ENCODE peak calls at places on chromosomes 12 and 14, in eight cellular contexts. One of them, this sample, is unnamed.

GRCh38 chr14:103427485-103428443 is 42.5 kb downstream of the MARK3 start:
- DNase-seq in AG10803: peak; percentile 77
- DNase-seq in mesothelial cell of epicardium: no peak
- DNase-seq in esophagus squamous epithelium: no peak
- DNase-seq in transverse colon: no peak
- DNase-seq in dorsolateral prefrontal cortex: no peak
- DNase-seq in fibroblast of mammary gland: peak; percentile 92
- DNase-seq in GM12865: peak; percentile 62
- DNase-seq in this sample: no peak

GRCh38 chr12:6946033-6946919 is 2.5 kb downstream of the C12orf57 start:
- DNase-seq in dorsolateral prefrontal cortex: no peak
- DNase-seq in GM12865: peak; percentile 93
- DNase-seq in transverse colon: peak; percentile 95
- DNase-seq in AG10803: no peak
- DNase-seq in fibroblast of mammary gland: no peak
- DNase-seq in mesothelial cell of epicardium: peak; percentile 90
- DNase-seq in esophagus squamous epithelium: no peak
- DNase-seq in this sample: no peak

GRCh38 chr14:90850487-90850886 is 34.3 kb upstream of the TTC7B start:
- DNase-seq in mesothelial cell of epicardium: no peak
- DNase-seq in esophagus squamous epithelium: no peak
- DNase-seq in dorsolateral prefrontal cortex: no peak
- DNase-seq in AG10803: peak; percentile 47
- DNase-seq in fibroblast of mammary gland: no peak
- DNase-seq in GM12865: no peak
- DNase-seq in transverse colon: no peak
- DNase-seq in this sample: no peak

GRCh38 chr12:13559318-13559978 is 362.9 kb downstream of the EMP1 start:
- DNase-seq in mesothelial cell of epicardium: no peak
- DNase-seq in dorsolateral prefrontal cortex: no peak
- DNase-seq in GM12865: no peak
- DNase-seq in esophagus squamous epithelium: no peak
- DNase-seq in fibroblast of mammary gland: no peak
- DNase-seq in transverse colon: peak; percentile 68
- DNase-seq in AG10803: no peak
- DNase-seq in this sample: no peak

GRCh38 chr12:64107776-64108175 is 114.3 kb downstream of the KICS2 start:
- DNase-seq in dorsolateral prefrontal cortex: no peak
- DNase-seq in esophagus squamous epithelium: no peak
- DNase-seq in fibroblast of mammary gland: no peak
- DNase-seq in GM12865: peak; percentile 18
- DNase-seq in AG10803: no peak
- DNase-seq in transverse colon: no peak
- DNase-seq in mesothelial cell of epicardium: no peak
- DNase-seq in this sample: no peak

GRCh38 chr12:87756111-87756510 is 273.1 kb downstream of the C12orf50 start:
- DNase-seq in mesothelial cell of epicardium: no peak
- DNase-seq in AG10803: peak; percentile 38
- DNase-seq in fibroblast of mammary gland: peak; percentile 98
- DNase-seq in GM12865: no peak
- DNase-seq in dorsolateral prefrontal cortex: no peak
- DNase-seq in transverse colon: no peak
- DNase-seq in esophagus squamous epithelium: no peak
- DNase-seq in this sample: peak; percentile 98

GRCh38 chr12:104342635-104343249 is 39.2 kb downstream of the EID3 start:
- DNase-seq in fibroblast of mammary gland: no peak
- DNase-seq in esophagus squamous epithelium: no peak
- DNase-seq in GM12865: no peak
- DNase-seq in mesothelial cell of epicardium: no peak
- DNase-seq in AG10803: no peak
- DNase-seq in dorsolateral prefrontal cortex: no peak
- DNase-seq in transverse colon: no peak
- DNase-seq in this sample: no peak

GRCh38 chr12:78928200-78929074 is 63.9 kb downstream of the SYT1 start:
- DNase-seq in fibroblast of mammary gland: peak; percentile 77
- DNase-seq in GM12865: no peak
- DNase-seq in esophagus squamous epithelium: no peak
- DNase-seq in transverse colon: no peak
- DNase-seq in mesothelial cell of epicardium: no peak
- DNase-seq in dorsolateral prefrontal cortex: no peak
- DNase-seq in AG10803: peak; percentile 46
- DNase-seq in this sample: no peak

GRCh38 chr12:4271433-4272013 is 2.0 kb upstream of the CCND2 start:
- DNase-seq in dorsolateral prefrontal cortex: no peak
- DNase-seq in transverse colon: no peak
- DNase-seq in fibroblast of mammary gland: peak; percentile 29
- DNase-seq in esophagus squamous epithelium: no peak
- DNase-seq in GM12865: peak; percentile 89
- DNase-seq in mesothelial cell of epicardium: no peak
- DNase-seq in AG10803: no peak
- DNase-seq in this sample: no peak

GRCh38 chr12:70756118-70756517 is 118.9 kb upstream of the PTPRB start:
- DNase-seq in mesothelial cell of epicardium: no peak
- DNase-seq in esophagus squamous epithelium: no peak
- DNase-seq in dorsolateral prefrontal cortex: no peak
- DNase-seq in transverse colon: no peak
- DNase-seq in AG10803: peak; percentile 14
- DNase-seq in fibroblast of mammary gland: peak; percentile 74
- DNase-seq in GM12865: no peak
- DNase-seq in this sample: peak; percentile 29

GRCh38 chr12:121789233-121789781 is 4.2 kb downstream of the RHOF start:
- DNase-seq in dorsolateral prefrontal cortex: no peak
- DNase-seq in GM12865: peak; percentile 79
- DNase-seq in esophagus squamous epithelium: no peak
- DNase-seq in fibroblast of mammary gland: no peak
- DNase-seq in mesothelial cell of epicardium: no peak
- DNase-seq in transverse colon: peak; percentile 59
- DNase-seq in AG10803: no peak
- DNase-seq in this sample: no peak

GRCh38 chr14:24885410-24885913 is 164.5 kb downstream of the STXBP6 start:
- DNase-seq in fibroblast of mammary gland: no peak
- DNase-seq in GM12865: no peak
- DNase-seq in transverse colon: no peak
- DNase-seq in AG10803: no peak
- DNase-seq in esophagus squamous epithelium: no peak
- DNase-seq in mesothelial cell of epicardium: no peak
- DNase-seq in dorsolateral prefrontal cortex: no peak
- DNase-seq in this sample: no peak

GRCh38 chr12:120496353-120497340 is 734 bp downstream of the DYNLL1 start:
- DNase-seq in mesothelial cell of epicardium: peak; percentile 61
- DNase-seq in esophagus squamous epithelium: no peak
- DNase-seq in GM12865: peak; percentile 58
- DNase-seq in fibroblast of mammary gland: peak; percentile 65
- DNase-seq in dorsolateral prefrontal cortex: peak; percentile 84
- DNase-seq in transverse colon: peak; percentile 65
- DNase-seq in AG10803: peak; percentile 38
- DNase-seq in this sample: no peak

GRCh38 chr12:25583545-25583944 is 30.5 kb upstream of the LMNTD1 start:
- DNase-seq in dorsolateral prefrontal cortex: no peak
- DNase-seq in esophagus squamous epithelium: no peak
- DNase-seq in transverse colon: no peak
- DNase-seq in fibroblast of mammary gland: peak; percentile 31
- DNase-seq in AG10803: no peak
- DNase-seq in GM12865: no peak
- DNase-seq in mesothelial cell of epicardium: no peak
- DNase-seq in this sample: no peak

GRCh38 chr14:36938678-36939077 is 233.7 kb downstream of the SLC25A21 start:
- DNase-seq in transverse colon: no peak
- DNase-seq in fibroblast of mammary gland: no peak
- DNase-seq in esophagus squamous epithelium: no peak
- DNase-seq in mesothelial cell of epicardium: no peak
- DNase-seq in AG10803: no peak
- DNase-seq in dorsolateral prefrontal cortex: no peak
- DNase-seq in GM12865: no peak
- DNase-seq in this sample: no peak

GRCh38 chr12:105218434-105218833 is 17.5 kb downstream of the APPL2 start:
- DNase-seq in fibroblast of mammary gland: no peak
- DNase-seq in dorsolateral prefrontal cortex: no peak
- DNase-seq in mesothelial cell of epicardium: no peak
- DNase-seq in transverse colon: no peak
- DNase-seq in AG10803: peak; percentile 42
- DNase-seq in GM12865: no peak
- DNase-seq in esophagus squamous epithelium: no peak
- DNase-seq in this sample: no peak

GRCh38 chr14:36738269-36738668 is 76.6 kb downstream of the PAX9 start:
- DNase-seq in AG10803: no peak
- DNase-seq in esophagus squamous epithelium: no peak
- DNase-seq in mesothelial cell of epicardium: no peak
- DNase-seq in transverse colon: no peak
- DNase-seq in fibroblast of mammary gland: no peak
- DNase-seq in dorsolateral prefrontal cortex: no peak
- DNase-seq in GM12865: no peak
- DNase-seq in this sample: no peak

GRCh38 chr12:56487448-56488040 is 417 bp downstream of the GLS2 start:
- DNase-seq in AG10803: no peak
- DNase-seq in esophagus squamous epithelium: no peak
- DNase-seq in fibroblast of mammary gland: peak; percentile 9
- DNase-seq in dorsolateral prefrontal cortex: peak; percentile 38
- DNase-seq in GM12865: peak; percentile 26
- DNase-seq in mesothelial cell of epicardium: peak; percentile 59
- DNase-seq in transverse colon: peak; percentile 52
- DNase-seq in this sample: no peak

GRCh38 chr14:98847520-98848468 is 424.2 kb downstream of the BCL11B start:
- DNase-seq in mesothelial cell of epicardium: no peak
- DNase-seq in esophagus squamous epithelium: no peak
- DNase-seq in GM12865: no peak
- DNase-seq in transverse colon: no peak
- DNase-seq in fibroblast of mammary gland: no peak
- DNase-seq in AG10803: no peak
- DNase-seq in dorsolateral prefrontal cortex: no peak
- DNase-seq in this sample: no peak

GRCh38 chr12:31491819-31492598 is 98.9 kb downstream of the DENND5B start:
- DNase-seq in dorsolateral prefrontal cortex: no peak
- DNase-seq in esophagus squamous epithelium: no peak
- DNase-seq in transverse colon: no peak
- DNase-seq in AG10803: peak; percentile 80
- DNase-seq in GM12865: no peak
- DNase-seq in fibroblast of mammary gland: peak; percentile 86
- DNase-seq in mesothelial cell of epicardium: no peak
- DNase-seq in this sample: no peak

GRCh38 chr14:80136358-80136757 is 74.9 kb downstream of the DIO2 start:
- DNase-seq in GM12865: peak; percentile 2
- DNase-seq in mesothelial cell of epicardium: no peak
- DNase-seq in transverse colon: no peak
- DNase-seq in fibroblast of mammary gland: peak; percentile 14
- DNase-seq in AG10803: no peak
- DNase-seq in dorsolateral prefrontal cortex: no peak
- DNase-seq in esophagus squamous epithelium: no peak
- DNase-seq in this sample: no peak
- TF ChIP-seq CTCF in GM12865: no peak
- TF ChIP-seq CTCF in mesothelial cell of epicardium: no peak
- TF ChIP-seq CTCF in transverse colon: no peak
- TF ChIP-seq CTCF in fibroblast of mammary gland: no peak
- TF ChIP-seq CTCF in AG10803: no peak
- TF ChIP-seq CTCF in dorsolateral prefrontal cortex: no peak
- TF ChIP-seq CTCF in esophagus squamous epithelium: no peak
- TF ChIP-seq CTCF in this sample: no peak

GRCh38 chr14:26905219-26905618 is 307.4 kb upstream of the NOVA1 start:
- DNase-seq in fibroblast of mammary gland: no peak
- DNase-seq in mesothelial cell of epicardium: no peak
- DNase-seq in dorsolateral prefrontal cortex: no peak
- DNase-seq in transverse colon: no peak
- DNase-seq in GM12865: no peak
- DNase-seq in AG10803: no peak
- DNase-seq in esophagus squamous epithelium: no peak
- DNase-seq in this sample: no peak
- TF ChIP-seq CTCF in fibroblast of mammary gland: no peak
- TF ChIP-seq CTCF in mesothelial cell of epicardium: no peak
- TF ChIP-seq CTCF in dorsolateral prefrontal cortex: peak; percentile 18
- TF ChIP-seq CTCF in transverse colon: no peak
- TF ChIP-seq CTCF in GM12865: no peak
- TF ChIP-seq CTCF in AG10803: no peak
- TF ChIP-seq CTCF in esophagus squamous epithelium: no peak
- TF ChIP-seq CTCF in this sample: no peak

DNA sequence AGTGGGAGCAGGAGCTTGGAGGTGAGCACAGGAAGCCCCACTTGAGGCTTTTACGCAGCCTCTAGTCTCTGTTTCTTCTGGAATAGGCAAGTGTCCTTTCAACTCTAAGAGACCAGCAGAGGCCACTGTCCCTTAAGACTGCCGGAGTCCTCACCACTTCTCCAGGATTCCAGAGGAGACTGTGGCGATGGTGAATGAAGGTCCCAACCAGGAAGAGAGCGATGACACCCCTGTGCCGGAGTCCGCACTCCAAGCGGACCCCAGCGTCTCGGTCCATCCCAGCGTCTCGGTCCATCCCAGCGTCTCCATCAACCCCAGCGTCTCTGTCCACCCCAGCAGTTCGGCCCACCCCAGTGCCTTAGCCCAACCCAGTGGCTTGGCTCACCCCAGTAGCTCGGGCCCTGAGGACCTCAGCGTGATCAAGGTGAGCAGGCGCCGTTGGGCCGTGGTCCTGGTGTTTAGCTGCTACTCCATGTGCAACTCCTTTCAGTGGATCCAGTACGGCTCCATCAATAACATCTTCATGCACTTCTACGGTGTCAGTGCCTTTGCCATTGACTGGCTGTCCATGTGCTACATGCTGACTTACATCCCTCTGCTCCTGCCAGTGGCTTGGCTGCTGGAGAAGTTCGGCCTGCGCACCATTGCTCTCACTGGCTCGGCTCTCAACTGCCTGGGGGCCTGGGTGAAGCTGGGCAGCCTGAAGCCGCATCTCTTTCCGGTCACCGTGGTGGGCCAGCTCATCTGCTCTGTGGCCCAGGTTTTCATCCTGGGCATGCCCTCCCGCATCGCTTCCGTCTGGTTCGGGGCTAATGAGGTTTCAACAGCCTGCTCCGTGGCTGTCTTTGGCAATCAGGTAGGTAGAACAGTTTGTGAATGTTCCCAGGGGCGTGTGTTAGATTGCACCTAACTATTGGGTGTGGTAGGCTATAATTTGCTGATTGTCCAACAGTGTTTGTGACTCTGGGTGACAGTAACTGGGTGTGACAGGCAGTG is 664 bp downstream of the FLVCR2 start:
- DNase-seq in fibroblast of mammary gland: peak; percentile 63
- DNase-seq in mesothelial cell of epicardium: no peak
- DNase-seq in AG10803: peak; percentile 24
- DNase-seq in transverse colon: peak; percentile 80
- DNase-seq in GM12865: no peak
- DNase-seq in dorsolateral prefrontal cortex: no peak
- DNase-seq in esophagus squamous epithelium: no peak
- DNase-seq in this sample: no peak
- TF ChIP-seq CTCF in fibroblast of mammary gland: peak; percentile 19
- TF ChIP-seq CTCF in mesothelial cell of epicardium: no peak
- TF ChIP-seq CTCF in AG10803: no peak
- TF ChIP-seq CTCF in transverse colon: peak; percentile 30
- TF ChIP-seq CTCF in GM12865: no peak
- TF ChIP-seq CTCF in dorsolateral prefrontal cortex: peak; percentile 38
- TF ChIP-seq CTCF in esophagus squamous epithelium: peak; percentile 4
- TF ChIP-seq CTCF in this sample: no peak

GRCh38 chr12:98646165-98646764 is 1.2 kb downstream of the APAF1 start:
- DNase-seq in esophagus squamous epithelium: no peak
- DNase-seq in GM12865: peak; percentile 12
- DNase-seq in fibroblast of mammary gland: peak; percentile 39
- DNase-seq in dorsolateral prefrontal cortex: no peak
- DNase-seq in AG10803: peak; percentile 22
- DNase-seq in transverse colon: no peak
- DNase-seq in mesothelial cell of epicardium: no peak
- DNase-seq in this sample: no peak
- TF ChIP-seq CTCF in esophagus squamous epithelium: no peak
- TF ChIP-seq CTCF in GM12865: no peak
- TF ChIP-seq CTCF in fibroblast of mammary gland: peak; percentile 15
- TF ChIP-seq CTCF in dorsolateral prefrontal cortex: no peak
- TF ChIP-seq CTCF in AG10803: peak; percentile 29
- TF ChIP-seq CTCF in transverse colon: peak; percentile 18
- TF ChIP-seq CTCF in mesothelial cell of epicardium: no peak
- TF ChIP-seq CTCF in this sample: no peak

GRCh38 chr14:64556526-64556925 is 6.8 kb downstream of the PPP1R36 start:
- DNase-seq in AG10803: peak; percentile 96
- DNase-seq in mesothelial cell of epicardium: no peak
- DNase-seq in fibroblast of mammary gland: peak; percentile 92
- DNase-seq in transverse colon: no peak
- DNase-seq in esophagus squamous epithelium: no peak
- DNase-seq in dorsolateral prefrontal cortex: no peak
- DNase-seq in GM12865: no peak
- DNase-seq in this sample: peak; percentile 53
- TF ChIP-seq CTCF in AG10803: no peak
- TF ChIP-seq CTCF in mesothelial cell of epicardium: no peak
- TF ChIP-seq CTCF in fibroblast of mammary gland: no peak
- TF ChIP-seq CTCF in transverse colon: no peak
- TF ChIP-seq CTCF in esophagus squamous epithelium: no peak
- TF ChIP-seq CTCF in dorsolateral prefrontal cortex: no peak
- TF ChIP-seq CTCF in GM12865: no peak
- TF ChIP-seq CTCF in this sample: no peak

This sample was measured in AG04449.